ENCODE peak calls at places on chromosomes 1 and 21, in five cellular contexts. One of them, this sample, is unnamed.

GRCh38 chr1:31376374-31377134 is 3.7 kb upstream of the FABP3 start:
- DNase-seq in right lobe of liver: no peak
- DNase-seq in GM20000: no peak
- DNase-seq in lower lobe of right lung: no peak
- DNase-seq in tibial artery: no peak
- DNase-seq in this sample: peak

GRCh38 chr1:204493882-204494280 is 724 bp downstream of the PIK3C2B start:
- DNase-seq in right lobe of liver: peak
- DNase-seq in GM20000: peak
- DNase-seq in lower lobe of right lung: peak
- DNase-seq in tibial artery: peak
- DNase-seq in this sample: no peak

GRCh38 chr1:168687796-168688195 is 41.2 kb downstream of the DPT start:
- DNase-seq in right lobe of liver: no peak
- DNase-seq in GM20000: no peak
- DNase-seq in lower lobe of right lung: no peak
- DNase-seq in tibial artery: no peak
- DNase-seq in this sample: no peak

GRCh38 chr1:54016343-54017282 is 1.4 kb downstream of the LDLRAD1 start:
- DNase-seq in right lobe of liver: peak
- DNase-seq in GM20000: peak
- DNase-seq in lower lobe of right lung: peak
- DNase-seq in tibial artery: no peak
- DNase-seq in this sample: no peak

GRCh38 chr1:246317723-246318359 is 189.2 kb downstream of the SMYD3 start:
- DNase-seq in right lobe of liver: no peak
- DNase-seq in GM20000: no peak
- DNase-seq in lower lobe of right lung: no peak
- DNase-seq in tibial artery: no peak
- DNase-seq in this sample: no peak

GRCh38 chr21:41180752-41181151 is 12.8 kb downstream of the BACE2 start:
- DNase-seq in right lobe of liver: no peak
- DNase-seq in GM20000: no peak
- DNase-seq in lower lobe of right lung: no peak
- DNase-seq in tibial artery: no peak
- DNase-seq in this sample: no peak

GRCh38 chr1:221032616-221033342 is 153.5 kb downstream of the HLX start:
- DNase-seq in right lobe of liver: no peak
- DNase-seq in GM20000: no peak
- DNase-seq in lower lobe of right lung: no peak
- DNase-seq in tibial artery: no peak
- DNase-seq in this sample: no peak

GRCh38 chr1:6275826-6276764 is 15.2 kb upstream of the GPR153 start:
- DNase-seq in right lobe of liver: no peak
- DNase-seq in GM20000: no peak
- DNase-seq in lower lobe of right lung: no peak
- DNase-seq in tibial artery: peak
- DNase-seq in this sample: no peak

GRCh38 chr1:113042336-113043143 is 30.5 kb upstream of the LRIG2 start:
- DNase-seq in right lobe of liver: peak
- DNase-seq in GM20000: peak
- DNase-seq in lower lobe of right lung: peak
- DNase-seq in tibial artery: peak
- DNase-seq in this sample: peak

GRCh38 chr1:110214454-110215404 is 4.6 kb downstream of the KCNC4 start:
- DNase-seq in right lobe of liver: no peak
- DNase-seq in GM20000: no peak
- DNase-seq in lower lobe of right lung: no peak
- DNase-seq in tibial artery: no peak
- DNase-seq in this sample: no peak

GRCh38 chr1:6948416-6948815 is 163.2 kb downstream of the CAMTA1 start:
- DNase-seq in right lobe of liver: no peak
- DNase-seq in GM20000: no peak
- DNase-seq in lower lobe of right lung: no peak
- DNase-seq in tibial artery: no peak
- DNase-seq in this sample: no peak

DNA sequence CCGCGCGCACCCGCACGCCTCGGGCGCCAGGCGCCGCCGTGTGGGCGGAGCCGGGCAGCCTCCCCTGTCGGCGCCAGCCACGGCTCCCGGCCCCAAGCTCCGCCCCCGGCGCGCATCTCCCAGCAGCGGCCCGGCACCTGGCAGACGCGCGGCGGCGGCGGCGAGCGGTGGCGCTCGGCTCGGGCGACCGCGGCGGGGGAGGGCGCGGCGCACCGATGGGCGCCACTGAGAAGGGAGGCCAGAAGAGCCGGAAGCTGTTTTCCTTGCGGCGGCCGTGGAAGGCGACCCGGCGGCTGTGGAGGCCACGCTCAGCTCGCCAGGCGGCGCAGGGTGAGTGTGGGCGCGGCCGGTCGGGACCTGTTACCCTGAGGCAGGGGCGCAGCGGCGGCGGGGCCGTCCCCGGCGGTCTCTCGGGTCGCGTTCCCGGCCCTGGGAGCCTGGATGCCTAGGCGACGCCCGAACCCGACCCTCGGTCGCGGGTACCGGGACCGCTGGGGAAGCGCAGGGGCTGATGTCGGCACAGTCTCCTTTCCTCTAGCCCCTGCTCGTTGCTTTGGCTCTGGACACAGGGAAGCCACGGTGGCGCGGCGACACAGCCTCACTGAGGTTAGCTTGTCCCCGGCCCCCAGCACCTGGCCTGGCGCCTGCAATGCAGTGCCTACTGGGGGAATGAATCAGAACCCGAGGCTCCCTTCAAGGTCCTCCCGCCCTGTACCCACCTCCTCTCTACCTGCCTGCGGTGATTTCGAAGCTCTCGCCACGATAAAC is 54.8 kb upstream of the DNAJC6 start:
- DNase-seq in right lobe of liver: peak
- DNase-seq in GM20000: peak
- DNase-seq in lower lobe of right lung: peak
- DNase-seq in tibial artery: peak
- DNase-seq in this sample: peak
- TF ChIP-seq CTCF in right lobe of liver: no peak
- TF ChIP-seq CTCF in GM20000: no peak
- TF ChIP-seq CTCF in lower lobe of right lung: peak
- TF ChIP-seq CTCF in tibial artery: no peak
- TF ChIP-seq CTCF in this sample: no peak

DNA sequence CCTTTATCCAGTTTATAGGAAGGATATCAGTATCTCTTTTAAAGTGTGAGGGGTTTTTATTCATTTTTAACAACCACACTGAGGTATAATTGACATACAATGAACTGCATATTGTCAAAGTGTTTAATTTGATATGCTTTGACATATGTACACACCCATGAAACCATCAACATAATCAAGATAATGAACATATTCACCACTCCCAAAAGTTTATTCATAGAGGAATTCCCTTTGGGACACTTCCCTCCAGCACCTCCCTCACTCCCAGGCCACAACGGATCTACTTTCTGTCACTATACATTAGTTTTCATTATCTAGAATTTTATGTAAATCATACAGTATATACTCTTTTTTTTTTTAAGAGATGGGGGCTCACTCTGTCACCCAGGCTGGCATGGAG is 63.4 kb upstream of the MCOLN3 start:
- DNase-seq in right lobe of liver: no peak
- DNase-seq in GM20000: no peak
- DNase-seq in lower lobe of right lung: no peak
- DNase-seq in tibial artery: no peak
- DNase-seq in this sample: no peak
- TF ChIP-seq CTCF in right lobe of liver: no peak
- TF ChIP-seq CTCF in GM20000: no peak
- TF ChIP-seq CTCF in lower lobe of right lung: no peak
- TF ChIP-seq CTCF in tibial artery: no peak
- TF ChIP-seq CTCF in this sample: no peak

GRCh38 chr1:98251497-98251896 is 330.7 kb upstream of the DPYD start:
- DNase-seq in right lobe of liver: no peak
- DNase-seq in GM20000: no peak
- DNase-seq in lower lobe of right lung: no peak
- DNase-seq in tibial artery: no peak
- DNase-seq in this sample: no peak

GRCh38 chr1:98253145-98253544 is 332.3 kb upstream of the DPYD start:
- DNase-seq in right lobe of liver: no peak
- DNase-seq in GM20000: no peak
- DNase-seq in lower lobe of right lung: no peak
- DNase-seq in tibial artery: no peak
- DNase-seq in this sample: no peak

GRCh38 chr1:98260421-98260820 is 339.6 kb upstream of the DPYD start:
- DNase-seq in right lobe of liver: no peak
- DNase-seq in GM20000: no peak
- DNase-seq in lower lobe of right lung: no peak
- DNase-seq in tibial artery: no peak
- DNase-seq in this sample: no peak

GRCh38 chr1:98260839-98261238 is 340.0 kb upstream of the DPYD start:
- DNase-seq in right lobe of liver: no peak
- DNase-seq in GM20000: no peak
- DNase-seq in lower lobe of right lung: no peak
- DNase-seq in tibial artery: no peak
- DNase-seq in this sample: no peak

DNA sequence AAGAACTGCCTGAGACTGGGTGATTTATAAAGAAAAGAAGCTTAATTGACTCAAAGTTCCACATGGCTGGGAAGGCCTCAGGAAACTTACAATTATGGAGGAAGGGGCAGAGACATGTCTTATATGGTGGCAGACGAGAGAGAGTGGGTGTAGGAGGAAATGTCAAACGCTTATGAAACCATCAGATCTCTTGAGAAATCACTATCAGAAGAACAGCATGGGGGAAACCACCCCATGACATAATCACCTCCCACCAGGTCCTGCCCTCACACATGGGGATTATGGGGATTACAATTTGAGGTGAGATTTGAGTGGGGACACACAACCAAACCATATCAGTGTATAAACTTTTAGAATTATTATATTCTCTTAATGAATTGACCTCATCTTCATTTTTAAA is 335.9 kb upstream of the DPYD start:
- DNase-seq in right lobe of liver: no peak
- DNase-seq in GM20000: no peak
- DNase-seq in lower lobe of right lung: no peak
- DNase-seq in tibial artery: no peak
- DNase-seq in this sample: no peak
- TF ChIP-seq CTCF in right lobe of liver: no peak
- TF ChIP-seq CTCF in GM20000: no peak
- TF ChIP-seq CTCF in lower lobe of right lung: no peak
- TF ChIP-seq CTCF in tibial artery: no peak
- TF ChIP-seq CTCF in this sample: no peak

GRCh38 chr1:118185083-118185899 is at the start of gene SPAG17:
- DNase-seq in right lobe of liver: peak
- DNase-seq in GM20000: peak
- DNase-seq in lower lobe of right lung: peak
- DNase-seq in tibial artery: peak
- DNase-seq in this sample: no peak
- TF ChIP-seq CTCF in right lobe of liver: no peak
- TF ChIP-seq CTCF in GM20000: no peak
- TF ChIP-seq CTCF in lower lobe of right lung: no peak
- TF ChIP-seq CTCF in tibial artery: no peak
- TF ChIP-seq CTCF in this sample: no peak

GRCh38 chr1:155979525-155980343 is 1.4 kb upstream of the ARHGEF2 start:
- DNase-seq in right lobe of liver: no peak
- DNase-seq in GM20000: no peak
- DNase-seq in lower lobe of right lung: no peak
- DNase-seq in tibial artery: peak
- DNase-seq in this sample: no peak

GRCh38 chr1:155976913-155977606 is 1.3 kb downstream of the ARHGEF2 start:
- DNase-seq in right lobe of liver: no peak
- DNase-seq in GM20000: no peak
- DNase-seq in lower lobe of right lung: no peak
- DNase-seq in tibial artery: no peak
- DNase-seq in this sample: no peak

GRCh38 chr1:155977607-155978324 is 581 bp downstream of the ARHGEF2 start:
- DNase-seq in right lobe of liver: no peak
- DNase-seq in GM20000: peak
- DNase-seq in lower lobe of right lung: no peak
- DNase-seq in tibial artery: peak
- DNase-seq in this sample: no peak

GRCh38 chr1:155978973-155979429 is 654 bp upstream of the ARHGEF2 start:
- DNase-seq in right lobe of liver: no peak
- DNase-seq in GM20000: peak
- DNase-seq in lower lobe of right lung: no peak
- DNase-seq in tibial artery: no peak
- DNase-seq in this sample: no peak

DNA sequence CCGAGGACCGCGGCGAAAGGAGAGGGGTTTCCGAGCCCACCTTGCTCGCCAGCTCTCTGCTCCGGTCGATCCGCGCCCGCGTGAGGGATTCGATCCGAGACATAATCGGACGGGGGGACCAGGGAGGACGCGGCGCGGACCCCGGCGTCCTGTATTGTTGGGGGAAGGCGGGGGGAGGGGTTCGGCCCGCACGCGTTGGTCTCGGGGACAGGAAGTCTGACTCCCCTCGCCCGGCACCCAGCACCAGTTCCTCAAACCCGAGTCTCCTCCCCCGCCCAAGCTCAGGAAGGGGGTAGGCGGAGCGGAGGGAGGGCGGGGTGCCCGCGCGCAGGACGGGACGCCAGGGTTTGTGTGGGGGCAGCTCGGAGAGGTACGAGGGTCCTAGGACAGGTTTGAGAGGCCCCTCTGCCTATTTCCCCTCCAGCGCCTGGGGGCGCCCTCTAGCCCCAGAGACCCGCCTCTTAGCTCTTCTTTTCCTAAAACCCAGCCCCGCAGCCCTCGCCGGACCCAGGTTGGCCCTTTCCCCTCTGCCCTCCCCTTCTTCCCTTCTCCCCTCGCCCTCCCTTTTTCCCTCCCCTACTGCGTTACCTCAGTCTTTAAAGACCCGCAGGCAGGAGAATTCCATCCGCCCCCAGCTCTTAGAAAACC is at the start of gene ARHGEF2:
- DNase-seq in right lobe of liver: peak
- DNase-seq in GM20000: peak
- DNase-seq in lower lobe of right lung: peak
- DNase-seq in tibial artery: peak
- DNase-seq in this sample: peak
- TF ChIP-seq CTCF in right lobe of liver: peak
- TF ChIP-seq CTCF in GM20000: peak
- TF ChIP-seq CTCF in lower lobe of right lung: peak
- TF ChIP-seq CTCF in tibial artery: no peak
- TF ChIP-seq CTCF in this sample: no peak

DNA sequence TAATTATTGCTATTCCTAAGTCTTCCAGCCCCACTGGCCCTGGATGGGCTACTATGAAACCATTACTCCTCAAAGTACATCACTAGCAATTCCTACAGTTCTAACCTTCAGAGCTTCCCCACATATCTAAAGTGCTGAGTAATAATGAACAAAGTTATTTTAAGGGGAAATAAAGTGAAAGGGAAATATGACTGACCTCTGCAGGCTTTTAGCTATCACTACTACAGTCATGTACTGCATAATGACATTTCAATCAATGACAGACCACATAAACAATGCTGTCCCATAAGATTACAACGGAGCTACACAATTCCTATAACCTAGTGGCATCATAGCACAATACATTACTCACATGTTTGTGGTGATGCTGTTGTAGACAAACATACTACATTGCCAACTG is 32.5 kb upstream of the ASPM start:
- DNase-seq in right lobe of liver: no peak
- DNase-seq in GM20000: peak
- DNase-seq in lower lobe of right lung: no peak
- DNase-seq in tibial artery: no peak
- DNase-seq in this sample: no peak
- TF ChIP-seq CTCF in right lobe of liver: peak
- TF ChIP-seq CTCF in GM20000: no peak
- TF ChIP-seq CTCF in lower lobe of right lung: no peak
- TF ChIP-seq CTCF in tibial artery: no peak
- TF ChIP-seq CTCF in this sample: no peak